ENCODE peak calls at places on chromosomes 6 and 20, in four cellular contexts. C is WTC11, Y is HepG2, I is GM12878. M is an unnamed sample.

GRCh38 chr6:88891135-88891845 is 72.1 kb downstream of the RNGTT start:
- DNase-seq in I (no peak), Y (no peak), C (no peak), M (no peak)

GRCh38 chr6:7827142-7827541 is 83.4 kb downstream of the TXNDC5 start:
- DNase-seq in Y (no peak), C (no peak), I (no peak), M (no peak)

GRCh38 chr20:9068896-9069663 is at the start of gene PLCB4:
- DNase-seq in C (peak; percentile 62), I (no peak), Y (no peak), M (peak; percentile 19)

GRCh38 chr6:87858440-87858839 is 156.4 kb upstream of the AKIRIN2 start:
- DNase-seq in I (no peak), C (no peak), Y (no peak), M (no peak)

GRCh38 chr20:4730782-4731181 is 9.1 kb downstream of the PRND start:
- DNase-seq in Y (peak; percentile 50), I (no peak), C (no peak), M (peak; percentile 12)

GRCh38 chr6:29722773-29723665 is at the start of gene HLA-F:
- DNase-seq in C (peak; percentile 73), Y (peak; percentile 63), I (peak; percentile 92), M (no peak)

GRCh38 chr6:30721198-30722024 is 1.3 kb downstream of the TUBB start:
- DNase-seq in Y (peak; percentile 80), I (no peak), C (peak; percentile 81), M (peak; percentile 94)

GRCh38 chr6:29629571-29629970 is 3.4 kb downstream of the GABBR1 start:
- DNase-seq in C (no peak), I (no peak), Y (no peak), M (no peak)

GRCh38 chr6:147005499-147005898 is 198.7 kb upstream of the STXBP5 start:
- DNase-seq in Y (no peak), I (no peak), C (peak; percentile 30), M (peak; percentile 24)

GRCh38 chr6:133242761-133243590 is 1.8 kb downstream of the EYA4 start:
- DNase-seq in C (peak; percentile 29), I (no peak), Y (no peak), M (no peak)

GRCh38 chr20:21514553-21515251 is 838 bp upstream of the NKX2-2 start:
- DNase-seq in I (no peak), Y (no peak), C (peak; percentile 89), M (no peak)

GRCh38 chr6:105045546-105045945 is 88.6 kb downstream of the LIN28B start:
- DNase-seq in Y (peak; percentile 77), C (no peak), I (no peak), M (no peak)

GRCh38 chr6:83889625-83890024 is 30.1 kb downstream of the CYB5R4 start:
- DNase-seq in Y (no peak), C (no peak), I (no peak), M (no peak)

GRCh38 chr20:22700387-22700786 is 116.0 kb upstream of the FOXA2 start:
- DNase-seq in I (no peak), C (no peak), Y (no peak), M (no peak)

GRCh38 chr20:10369723-10370090 is 64.3 kb downstream of the MKKS start:
- DNase-seq in Y (no peak), I (no peak), C (no peak), M (no peak)

GRCh38 chr6:4280721-4281120 is 145.3 kb upstream of the ECI2 start:
- DNase-seq in C (no peak), Y (no peak), I (no peak), M (no peak)

GRCh38 chr6:63597142-63598000 is 25.1 kb downstream of the LOC128125822 start:
- DNase-seq in I (no peak), Y (no peak), C (no peak), M (no peak)

GRCh38 chr6:2378891-2379652 is 133.7 kb upstream of the GMDS start:
- DNase-seq in Y (no peak), C (no peak), I (no peak), M (no peak)

GRCh38 chr6:136736281-136736960 is 55.9 kb downstream of the MAP3K5 start:
- DNase-seq in C (no peak), Y (no peak), I (no peak), M (no peak)

GRCh38 chr20:10469599-10469998 is 34.5 kb downstream of the SLX4IP start:
- DNase-seq in Y (peak; percentile 77), I (no peak), C (no peak), M (peak; percentile 64)

GRCh38 chr6:124924333-124924759 is 37.9 kb upstream of the RNF217 start:
- DNase-seq in Y (no peak), I (no peak), C (no peak), M (no peak)

GRCh38 chr20:45765980-45766379 is 25.7 kb downstream of the WFDC3 start:
- DNase-seq in Y (no peak), C (no peak), I (no peak), M (no peak)

GRCh38 chr6:144845181-144845580 is 560.0 kb downstream of the UTRN start:
- DNase-seq in C (no peak), Y (no peak), I (no peak), M (no peak)

GRCh38 chr6:105849741-105850140 is 236.4 kb upstream of the PRDM1 start:
- DNase-seq in Y (no peak), C (no peak), I (no peak), M (no peak)

GRCh38 chr6:63819831-63820230 is 184.2 kb downstream of the PHF3 start:
- DNase-seq in C (no peak), Y (no peak), I (no peak), M (no peak)

GRCh38 chr20:23080521-23080920 is 5.6 kb downstream of the CD93 start:
- DNase-seq in C (no peak), Y (no peak), I (no peak), M (no peak)

GRCh38 chr20:25309395-25310267 is 61.7 kb downstream of the PYGB start:
- DNase-seq in C (no peak), I (no peak), Y (peak; percentile 82), M (peak; percentile 63)

GRCh38 chr6:38194282-38194572 is 374.7 kb downstream of the ZFAND3 start:
- DNase-seq in C (no peak), Y (no peak), I (no peak), M (no peak)

GRCh38 chr20:3115190-3116107 is 30.9 kb upstream of the AVP start:
- DNase-seq in Y (peak; percentile 72), C (peak; percentile 63), I (peak; percentile 2), M (peak; percentile 51)

GRCh38 chr6:37819802-37820712 is 530 bp downstream of the ZFAND3 start:
- DNase-seq in C (peak; percentile 26), I (peak; percentile 25), Y (peak; percentile 54), M (peak; percentile 44)

GRCh38 chr6:163170294-163170883 is 244.1 kb upstream of the QKI start:
- DNase-seq in I (no peak), Y (no peak), C (peak; percentile 52), M (peak; percentile 65)

GRCh38 chr6:148389086-148389485 is 46.4 kb downstream of the SASH1 start:
- DNase-seq in Y (no peak), I (no peak), C (no peak), M (no peak)

GRCh38 chr20:7765221-7765620 is 175.0 kb downstream of the HAO1 start:
- DNase-seq in C (no peak), I (no peak), Y (no peak), M (no peak)

GRCh38 chr6:146997062-146997461 is 207.2 kb upstream of the STXBP5 start:
- DNase-seq in C (no peak), I (no peak), Y (no peak), M (peak; percentile 57)

GRCh38 chr20:56636701-56637100 is 7.6 kb downstream of the TFAP2C start:
- DNase-seq in Y (no peak), I (no peak), C (no peak), M (no peak)

GRCh38 chr20:41664584-41664983 is 46.4 kb upstream of the CHD6 start:
- DNase-seq in Y (peak; percentile 22), C (no peak), I (peak; percentile 59), M (peak; percentile 72)

GRCh38 chr6:128150376-128150775 is 249.5 kb upstream of the THEMIS start:
- DNase-seq in I (no peak), Y (no peak), C (no peak), M (no peak)

GRCh38 chr6:155310596-155310995 is 3.7 kb downstream of the TFB1M start:
- DNase-seq in C (no peak), Y (no peak), I (no peak), M (no peak)

GRCh38 chr6:117676577-117677218 is 1.4 kb downstream of the NUS1 start:
- DNase-seq in I (no peak), C (no peak), Y (no peak), M (no peak)

GRCh38 chr6:117668736-117669135 is 6.5 kb upstream of the NUS1 start:
- DNase-seq in Y (no peak), I (no peak), C (no peak), M (no peak)

GRCh38 chr6:117677553-117678131 is 2.4 kb downstream of the NUS1 start:
- DNase-seq in I (no peak), Y (no peak), C (no peak), M (no peak)

GRCh38 chr6:117674991-117675657 is at the start of gene NUS1:
- DNase-seq in I (peak; percentile 88), C (peak; percentile 99), Y (peak; percentile 97), M (peak; percentile 95)

DNA sequence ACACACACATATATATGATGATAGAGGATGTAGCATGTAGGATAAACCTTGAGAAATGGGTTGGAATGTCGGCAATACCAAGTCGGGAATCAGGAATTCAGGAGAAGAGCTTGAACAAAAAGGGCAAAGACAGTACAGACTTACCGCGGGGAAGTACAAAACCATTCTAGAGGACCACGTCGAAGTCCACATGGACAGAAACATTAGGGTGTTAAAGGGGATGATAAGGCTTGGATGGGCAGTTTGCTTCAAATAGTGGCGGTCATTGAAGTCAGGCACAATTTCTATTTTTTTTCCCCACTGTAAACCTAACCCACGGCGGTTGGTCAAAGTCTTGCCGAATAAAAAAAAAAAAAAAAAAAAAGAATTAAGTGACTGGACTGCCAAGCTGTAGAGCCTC is 766 bp upstream of the NUS1 start:
- DNase-seq in I (no peak), Y (no peak), C (no peak), M (no peak)
- TF ChIP-seq TCF7 in I (no peak), Y (no peak), C (no peak), M (no peak)

DNA sequence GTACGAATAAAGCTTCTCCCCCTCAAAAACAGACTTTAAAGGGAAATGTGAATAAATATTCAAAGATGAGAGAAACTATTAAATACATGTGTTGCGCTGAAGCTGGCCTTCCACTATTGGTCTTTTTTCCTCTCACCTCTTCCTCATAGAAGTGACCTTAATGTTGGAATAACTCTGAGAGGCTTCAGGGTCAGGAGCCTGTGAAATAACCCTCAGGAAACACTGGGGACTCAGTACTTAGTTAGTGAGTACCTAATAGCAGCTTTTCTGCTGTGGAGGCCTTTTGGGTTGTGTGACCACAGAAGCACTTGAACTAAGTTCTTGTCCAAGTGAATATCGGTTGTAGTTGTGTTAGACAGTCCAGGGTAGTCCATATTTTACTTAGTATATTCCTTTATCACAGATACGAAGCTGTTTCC is 799 bp upstream of the SHPRH start:
- DNase-seq in C (no peak), I (no peak), Y (no peak), M (no peak)
- TF ChIP-seq TCF7 in C (no peak), I (no peak), Y (no peak), M (no peak)

GRCh38 chr20:15396026-15396425 is 1058.6 kb upstream of the FLRT3 start:
- DNase-seq in I (no peak), Y (no peak), C (no peak), M (no peak)
- TF ChIP-seq TCF7 in I (no peak), Y (no peak), C (no peak), M (no peak)

DNA sequence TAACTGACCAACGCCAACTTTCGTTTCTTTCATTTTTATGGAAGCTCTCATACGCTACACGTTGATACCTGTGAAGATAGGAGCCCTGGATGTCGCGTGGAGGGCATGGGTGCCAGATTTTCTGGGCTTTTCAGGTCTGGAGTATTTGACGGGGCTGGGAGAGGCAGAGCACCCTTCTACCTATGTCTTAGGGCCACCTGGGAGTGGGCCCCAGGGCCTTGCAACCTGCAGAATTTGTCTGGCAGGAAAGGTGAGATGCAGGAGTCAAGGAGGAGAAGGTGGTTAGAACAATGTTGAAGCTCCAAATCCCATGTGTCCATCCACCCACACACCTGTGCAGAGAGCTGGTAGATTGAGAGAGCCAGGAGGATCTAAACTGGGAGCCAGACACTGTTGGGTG is 27.5 kb upstream of the PCMTD2 start:
- DNase-seq in C (no peak), I (no peak), Y (no peak), M (no peak)
- TF ChIP-seq TCF7 in C (no peak), I (no peak), Y (no peak), M (no peak)

M was measured in K562.